ENCODE peak calls at places on chromosomes 2 and 18, in six cellular contexts. One of them, this sample, is unnamed.

GRCh38 chr2:119794237-119794636 is 34.5 kb downstream of the PTPN4 start:
- DNase-seq in AG08395: no peak
- DNase-seq in NCI-H1694 treated with DMSO at 0.1 percent for 48 hours: no peak
- DNase-seq in brain microvascular endothelial cell: no peak
- DNase-seq in SJSA1: no peak
- DNase-seq in activated CD4-positive, alpha-beta T cell treated with anti-CD3 and anti-CD28 coated beads, Interleukin-2, amount 10 ng/mL, durations not matched to agents 7 days and 5 days: no peak
- DNase-seq in this sample: no peak

GRCh38 chr18:9606039-9606438 is 8.3 kb downstream of the PPP4R1 start:
- DNase-seq in AG08395: no peak
- DNase-seq in NCI-H1694 treated with DMSO at 0.1 percent for 48 hours: no peak
- DNase-seq in brain microvascular endothelial cell: no peak
- DNase-seq in SJSA1: no peak
- DNase-seq in activated CD4-positive, alpha-beta T cell treated with anti-CD3 and anti-CD28 coated beads, Interleukin-2, amount 10 ng/mL, durations not matched to agents 7 days and 5 days: no peak
- DNase-seq in this sample: no peak

GRCh38 chr2:71226391-71226964 is 425 bp downstream of the PAIP2B start:
- DNase-seq in AG08395: no peak
- DNase-seq in NCI-H1694 treated with DMSO at 0.1 percent for 48 hours: no peak
- DNase-seq in brain microvascular endothelial cell: no peak
- DNase-seq in SJSA1: no peak
- DNase-seq in activated CD4-positive, alpha-beta T cell treated with anti-CD3 and anti-CD28 coated beads, Interleukin-2, amount 10 ng/mL, durations not matched to agents 7 days and 5 days: peak
- DNase-seq in this sample: no peak

GRCh38 chr2:63078852-63079606 is 28.4 kb downstream of the OTX1 start:
- DNase-seq in AG08395: peak
- DNase-seq in NCI-H1694 treated with DMSO at 0.1 percent for 48 hours: peak
- DNase-seq in brain microvascular endothelial cell: no peak
- DNase-seq in SJSA1: no peak
- DNase-seq in activated CD4-positive, alpha-beta T cell treated with anti-CD3 and anti-CD28 coated beads, Interleukin-2, amount 10 ng/mL, durations not matched to agents 7 days and 5 days: no peak
- DNase-seq in this sample: peak

GRCh38 chr2:153197635-153198386 is 280.8 kb downstream of the RPRM start:
- DNase-seq in AG08395: no peak
- DNase-seq in NCI-H1694 treated with DMSO at 0.1 percent for 48 hours: no peak
- DNase-seq in brain microvascular endothelial cell: no peak
- DNase-seq in SJSA1: no peak
- DNase-seq in activated CD4-positive, alpha-beta T cell treated with anti-CD3 and anti-CD28 coated beads, Interleukin-2, amount 10 ng/mL, durations not matched to agents 7 days and 5 days: no peak
- DNase-seq in this sample: no peak

GRCh38 chr2:37472959-37473358 is 128.5 kb downstream of the QPCT start:
- DNase-seq in AG08395: peak
- DNase-seq in NCI-H1694 treated with DMSO at 0.1 percent for 48 hours: no peak
- DNase-seq in brain microvascular endothelial cell: peak
- DNase-seq in SJSA1: peak
- DNase-seq in activated CD4-positive, alpha-beta T cell treated with anti-CD3 and anti-CD28 coated beads, Interleukin-2, amount 10 ng/mL, durations not matched to agents 7 days and 5 days: no peak
- DNase-seq in this sample: peak

GRCh38 chr2:201450910-201451329 is 338 bp downstream of the TRAK2 start:
- DNase-seq in AG08395: peak
- DNase-seq in NCI-H1694 treated with DMSO at 0.1 percent for 48 hours: peak
- DNase-seq in brain microvascular endothelial cell: no peak
- DNase-seq in SJSA1: no peak
- DNase-seq in activated CD4-positive, alpha-beta T cell treated with anti-CD3 and anti-CD28 coated beads, Interleukin-2, amount 10 ng/mL, durations not matched to agents 7 days and 5 days: no peak
- DNase-seq in this sample: peak

GRCh38 chr18:46247938-46248337 is 143.8 kb downstream of the HAUS1 start:
- DNase-seq in AG08395: no peak
- DNase-seq in NCI-H1694 treated with DMSO at 0.1 percent for 48 hours: no peak
- DNase-seq in brain microvascular endothelial cell: no peak
- DNase-seq in SJSA1: no peak
- DNase-seq in activated CD4-positive, alpha-beta T cell treated with anti-CD3 and anti-CD28 coated beads, Interleukin-2, amount 10 ng/mL, durations not matched to agents 7 days and 5 days: no peak
- DNase-seq in this sample: no peak

GRCh38 chr18:27005589-27005988 is 140.1 kb upstream of the AQP4 start:
- DNase-seq in AG08395: no peak
- DNase-seq in NCI-H1694 treated with DMSO at 0.1 percent for 48 hours: no peak
- DNase-seq in brain microvascular endothelial cell: no peak
- DNase-seq in SJSA1: no peak
- DNase-seq in activated CD4-positive, alpha-beta T cell treated with anti-CD3 and anti-CD28 coated beads, Interleukin-2, amount 10 ng/mL, durations not matched to agents 7 days and 5 days: no peak
- DNase-seq in this sample: peak

GRCh38 chr2:37742286-37742685 is 70.8 kb upstream of the CDC42EP3 start:
- DNase-seq in AG08395: no peak
- DNase-seq in NCI-H1694 treated with DMSO at 0.1 percent for 48 hours: no peak
- DNase-seq in brain microvascular endothelial cell: no peak
- DNase-seq in SJSA1: no peak
- DNase-seq in activated CD4-positive, alpha-beta T cell treated with anti-CD3 and anti-CD28 coated beads, Interleukin-2, amount 10 ng/mL, durations not matched to agents 7 days and 5 days: no peak
- DNase-seq in this sample: peak

GRCh38 chr2:127115471-127116199 is 8.7 kb upstream of the BIN1 start:
- DNase-seq in AG08395: no peak
- DNase-seq in NCI-H1694 treated with DMSO at 0.1 percent for 48 hours: no peak
- DNase-seq in brain microvascular endothelial cell: no peak
- DNase-seq in SJSA1: no peak
- DNase-seq in activated CD4-positive, alpha-beta T cell treated with anti-CD3 and anti-CD28 coated beads, Interleukin-2, amount 10 ng/mL, durations not matched to agents 7 days and 5 days: no peak
- DNase-seq in this sample: no peak

GRCh38 chr18:34632323-34632722 is 77.8 kb upstream of the DTNA start:
- DNase-seq in AG08395: no peak
- DNase-seq in NCI-H1694 treated with DMSO at 0.1 percent for 48 hours: no peak
- DNase-seq in brain microvascular endothelial cell: no peak
- DNase-seq in SJSA1: no peak
- DNase-seq in activated CD4-positive, alpha-beta T cell treated with anti-CD3 and anti-CD28 coated beads, Interleukin-2, amount 10 ng/mL, durations not matched to agents 7 days and 5 days: no peak
- DNase-seq in this sample: no peak

GRCh38 chr2:139155991-139156390 is 375.8 kb upstream of the NXPH2 start:
- DNase-seq in AG08395: no peak
- DNase-seq in NCI-H1694 treated with DMSO at 0.1 percent for 48 hours: no peak
- DNase-seq in brain microvascular endothelial cell: no peak
- DNase-seq in SJSA1: no peak
- DNase-seq in activated CD4-positive, alpha-beta T cell treated with anti-CD3 and anti-CD28 coated beads, Interleukin-2, amount 10 ng/mL, durations not matched to agents 7 days and 5 days: no peak
- DNase-seq in this sample: no peak

GRCh38 chr2:96869824-96870630 is at the start of gene SEMA4C:
- DNase-seq in AG08395: peak
- DNase-seq in NCI-H1694 treated with DMSO at 0.1 percent for 48 hours: no peak
- DNase-seq in brain microvascular endothelial cell: no peak
- DNase-seq in SJSA1: peak
- DNase-seq in activated CD4-positive, alpha-beta T cell treated with anti-CD3 and anti-CD28 coated beads, Interleukin-2, amount 10 ng/mL, durations not matched to agents 7 days and 5 days: peak
- DNase-seq in this sample: peak

GRCh38 chr2:216014986-216015385 is 1.6 kb upstream of the MREG start:
- DNase-seq in AG08395: no peak
- DNase-seq in NCI-H1694 treated with DMSO at 0.1 percent for 48 hours: no peak
- DNase-seq in brain microvascular endothelial cell: no peak
- DNase-seq in SJSA1: no peak
- DNase-seq in activated CD4-positive, alpha-beta T cell treated with anti-CD3 and anti-CD28 coated beads, Interleukin-2, amount 10 ng/mL, durations not matched to agents 7 days and 5 days: no peak
- DNase-seq in this sample: no peak

GRCh38 chr18:49699303-49699702 is 114.0 kb downstream of the ACAA2 start:
- DNase-seq in AG08395: no peak
- DNase-seq in NCI-H1694 treated with DMSO at 0.1 percent for 48 hours: no peak
- DNase-seq in brain microvascular endothelial cell: no peak
- DNase-seq in SJSA1: no peak
- DNase-seq in activated CD4-positive, alpha-beta T cell treated with anti-CD3 and anti-CD28 coated beads, Interleukin-2, amount 10 ng/mL, durations not matched to agents 7 days and 5 days: no peak
- DNase-seq in this sample: no peak

GRCh38 chr2:39661771-39662325 is 3.9 kb upstream of the TMEM178A start:
- DNase-seq in AG08395: no peak
- DNase-seq in NCI-H1694 treated with DMSO at 0.1 percent for 48 hours: no peak
- DNase-seq in brain microvascular endothelial cell: no peak
- DNase-seq in SJSA1: peak
- DNase-seq in activated CD4-positive, alpha-beta T cell treated with anti-CD3 and anti-CD28 coated beads, Interleukin-2, amount 10 ng/mL, durations not matched to agents 7 days and 5 days: no peak
- DNase-seq in this sample: peak

GRCh38 chr2:20231632-20232031 is 6.7 kb upstream of the SDC1 start:
- DNase-seq in AG08395: no peak
- DNase-seq in NCI-H1694 treated with DMSO at 0.1 percent for 48 hours: no peak
- DNase-seq in brain microvascular endothelial cell: no peak
- DNase-seq in SJSA1: peak
- DNase-seq in activated CD4-positive, alpha-beta T cell treated with anti-CD3 and anti-CD28 coated beads, Interleukin-2, amount 10 ng/mL, durations not matched to agents 7 days and 5 days: no peak
- DNase-seq in this sample: no peak

GRCh38 chr2:80073134-80073561 is 231.4 kb downstream of the LRRTM1 start:
- DNase-seq in AG08395: peak
- DNase-seq in NCI-H1694 treated with DMSO at 0.1 percent for 48 hours: peak
- DNase-seq in brain microvascular endothelial cell: peak
- DNase-seq in SJSA1: peak
- DNase-seq in activated CD4-positive, alpha-beta T cell treated with anti-CD3 and anti-CD28 coated beads, Interleukin-2, amount 10 ng/mL, durations not matched to agents 7 days and 5 days: peak
- DNase-seq in this sample: peak

GRCh38 chr2:48504647-48505327 is 25.2 kb upstream of the STON1 start:
- DNase-seq in AG08395: peak
- DNase-seq in NCI-H1694 treated with DMSO at 0.1 percent for 48 hours: no peak
- DNase-seq in brain microvascular endothelial cell: peak
- DNase-seq in SJSA1: peak
- DNase-seq in activated CD4-positive, alpha-beta T cell treated with anti-CD3 and anti-CD28 coated beads, Interleukin-2, amount 10 ng/mL, durations not matched to agents 7 days and 5 days: no peak
- DNase-seq in this sample: peak

GRCh38 chr2:86280191-86280667 is 57.2 kb downstream of the REEP1 start:
- DNase-seq in AG08395: no peak
- DNase-seq in NCI-H1694 treated with DMSO at 0.1 percent for 48 hours: peak
- DNase-seq in brain microvascular endothelial cell: no peak
- DNase-seq in SJSA1: no peak
- DNase-seq in activated CD4-positive, alpha-beta T cell treated with anti-CD3 and anti-CD28 coated beads, Interleukin-2, amount 10 ng/mL, durations not matched to agents 7 days and 5 days: no peak
- DNase-seq in this sample: no peak